ENCODE peak calls at places on chromosomes 2 and 18, in seven cellular contexts. C is stomach, K is A549, F is PC-9, N is right lobe of liver, V is DND-41, A is tibial artery. R is an unnamed sample.

GRCh38 chr18:61992285-61992684 is 99.5 kb upstream of the RNF152 start:
- DNase-seq in C (no peak), K (no peak), F (peak; percentile 3), N (no peak), V (no peak), A (no peak), R (no peak)

GRCh38 chr2:240974771-240975572 is 23.4 kb upstream of the SNED1 start:
- DNase-seq in C (no peak), K (no peak), F (no peak), N (no peak), V (no peak), A (no peak), R (no peak)

GRCh38 chr2:222864296-222864695 is 3.5 kb downstream of the ACSL3 start:
- DNase-seq in C (no peak), K (peak; percentile 43), F (peak; percentile 47), N (no peak), V (no peak), A (no peak), R (peak; percentile 32)

GRCh38 chr18:12750076-12750707 is 47.4 kb downstream of the PSMG2 start:
- DNase-seq in C (no peak), K (no peak), F (peak; percentile 37), N (no peak), V (peak; percentile 98), A (no peak), R (no peak)

GRCh38 chr18:79926715-79927596 is 24.5 kb downstream of the SLC66A2 start:
- DNase-seq in C (peak; percentile 18), K (no peak), F (no peak), N (no peak), V (no peak), A (peak; percentile 48), R (no peak)

GRCh38 chr18:30175621-30176225 is 866.8 kb downstream of the DSC3 start:
- DNase-seq in C (no peak), K (no peak), F (no peak), N (no peak), V (no peak), A (no peak), R (no peak)

GRCh38 chr2:160252278-160252887 is 52.3 kb upstream of the ITGB6 start:
- DNase-seq in C (no peak), K (peak; percentile 62), F (no peak), N (no peak), V (no peak), A (no peak), R (no peak)

GRCh38 chr18:77123313-77124231 is 9.0 kb downstream of the MBP start:
- DNase-seq in C (no peak), K (no peak), F (no peak), N (peak; percentile 40), V (no peak), A (no peak), R (no peak)

GRCh38 chr2:233204286-233204936 is 47.1 kb upstream of the ATG16L1 start:
- DNase-seq in C (no peak), K (no peak), F (no peak), N (no peak), V (no peak), A (no peak), R (no peak)

GRCh38 chr2:64730551-64731305 is 77.0 kb upstream of the SERTAD2 start:
- DNase-seq in C (peak; percentile 75), K (no peak), F (no peak), N (peak; percentile 94), V (peak; percentile 46), A (peak; percentile 85), R (peak; percentile 65)

GRCh38 chr2:218479595-218479994 is 60.7 kb downstream of the VIL1 start:
- DNase-seq in C (no peak), K (no peak), F (no peak), N (no peak), V (no peak), A (no peak), R (no peak)

GRCh38 chr2:46632349-46632748 is 153.0 kb downstream of the TMEM247 start:
- DNase-seq in C (no peak), K (peak; percentile 84), F (no peak), N (no peak), V (no peak), A (no peak), R (no peak)

GRCh38 chr18:79260023-79260422 is 135.7 kb upstream of the NFATC1 start:
- DNase-seq in C (no peak), K (no peak), F (no peak), N (no peak), V (no peak), A (no peak), R (no peak)

GRCh38 chr2:216878072-216878471 is 18.2 kb upstream of the TNP1 start:
- DNase-seq in C (no peak), K (no peak), F (no peak), N (no peak), V (no peak), A (no peak), R (no peak)

GRCh38 chr2:135557533-135557932 is 26.2 kb downstream of the R3HDM1 start:
- DNase-seq in C (no peak), K (no peak), F (no peak), N (no peak), V (no peak), A (no peak), R (no peak)

GRCh38 chr18:43587538-43588153 is 310.4 kb upstream of the SYT4 start:
- DNase-seq in C (no peak), K (peak; percentile 17), F (no peak), N (no peak), V (no peak), A (no peak), R (no peak)

GRCh38 chr2:105645031-105645940 is 99.4 kb upstream of the NCK2 start:
- DNase-seq in C (no peak), K (no peak), F (no peak), N (no peak), V (no peak), A (no peak), R (no peak)

GRCh38 chr2:238915196-238915595 is 67.3 kb downstream of the TWIST2 start:
- DNase-seq in C (no peak), K (no peak), F (no peak), N (no peak), V (no peak), A (no peak), R (no peak)

GRCh38 chr2:148298201-148298600 is 277.3 kb downstream of the MBD5 start:
- DNase-seq in C (no peak), K (no peak), F (no peak), N (no peak), V (no peak), A (no peak), R (no peak)

GRCh38 chr18:68676913-68677312 is 38.0 kb downstream of the TMX3 start:
- DNase-seq in C (no peak), K (no peak), F (no peak), N (no peak), V (no peak), A (no peak), R (no peak)

GRCh38 chr18:68219274-68219673 is 495.6 kb downstream of the TMX3 start:
- DNase-seq in C (no peak), K (no peak), F (no peak), N (no peak), V (no peak), A (no peak), R (no peak)

GRCh38 chr18:12027046-12027445 is 45.7 kb downstream of the IMPA2 start:
- DNase-seq in C (peak; percentile 55), K (no peak), F (no peak), N (peak; percentile 94), V (no peak), A (peak; percentile 61), R (no peak)

GRCh38 chr2:102592601-102593000 is 26.8 kb upstream of the SLC9A2 start:
- DNase-seq in C (peak; percentile 71), K (peak; percentile 6), F (peak; percentile 21), N (no peak), V (no peak), A (no peak), R (no peak)
- TF ChIP-seq CTCF in C (no peak), K (peak; percentile 39), F (peak; percentile 71), N (peak; percentile 27), V (peak; percentile 55), A (no peak), R (no peak)

DNA sequence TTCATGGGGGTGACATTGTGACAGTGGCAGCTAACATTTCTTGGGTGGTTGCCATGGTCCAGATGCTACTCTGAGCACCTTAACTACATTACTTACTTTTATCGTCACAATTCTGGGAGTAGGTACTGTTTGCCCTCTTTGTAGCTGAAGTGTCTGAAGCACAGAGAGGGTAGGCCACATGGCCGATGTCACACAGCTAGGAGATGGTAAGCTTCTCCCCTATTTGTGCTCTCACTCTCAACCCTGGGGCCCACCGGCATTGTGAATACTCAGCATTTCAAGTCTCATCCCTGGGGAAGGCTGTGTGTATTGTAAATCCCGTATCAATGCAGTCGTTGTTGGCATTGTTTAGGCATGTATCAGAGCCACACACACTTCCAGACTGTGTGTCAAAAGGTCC is 136.6 kb downstream of the ACOXL start:
- DNase-seq in C (no peak), K (no peak), F (no peak), N (no peak), V (no peak), A (no peak), R (no peak)
- H3K4me1 ChIP-seq in C (no peaks in the 10 kb centered on the region), K (no peaks in the 10 kb centered on the region), F (peaks cover 8% of the 10 kb centered on the region), N (no peaks in the 10 kb centered on the region), V (peaks cover 25% of the 10 kb centered on the region), A (no peaks in the 10 kb centered on the region), R (no peaks in the 10 kb centered on the region)

DNA sequence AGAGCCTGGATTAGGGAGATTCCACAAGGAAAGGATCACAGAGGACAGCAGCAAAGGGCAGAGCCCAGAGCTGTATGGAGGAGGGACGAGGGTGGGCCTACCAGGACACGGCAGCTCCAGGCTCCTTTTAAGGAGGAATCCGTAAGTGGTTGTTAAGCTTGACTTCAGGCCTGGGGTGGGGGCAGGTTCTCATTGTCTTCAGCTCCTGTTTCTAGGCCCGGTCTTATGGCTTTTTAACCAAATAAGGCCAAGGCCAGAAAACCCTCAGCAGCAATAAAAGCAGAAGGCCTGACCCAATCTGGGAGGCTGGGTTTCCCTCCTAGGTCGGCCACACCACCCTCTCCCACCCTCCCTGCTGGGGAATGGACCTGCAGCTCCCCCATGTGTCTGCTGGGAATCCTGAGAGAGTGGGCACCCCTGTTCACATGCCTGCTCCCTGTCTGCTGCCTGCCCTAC is 111.2 kb downstream of the PLB1 start:
- DNase-seq in C (no peak), K (peak; percentile 43), F (no peak), N (no peak), V (no peak), A (no peak), R (no peak)
- TF ChIP-seq CTCF in C (no peak), K (peak; percentile 31), F (no peak), N (no peak), V (peak; percentile 16), A (no peak), R (peak; percentile 5)

GRCh38 chr2:44778671-44779476 is 162.6 kb upstream of the SIX3 start:
- DNase-seq in C (no peak), K (no peak), F (no peak), N (no peak), V (no peak), A (no peak), R (no peak)

GRCh38 chr2:44778221-44778654 is 163.3 kb upstream of the SIX3 start:
- DNase-seq in C (no peak), K (no peak), F (no peak), N (no peak), V (no peak), A (no peak), R (peak; percentile 72)

GRCh38 chr2:44776924-44777480 is 164.5 kb upstream of the SIX3 start:
- DNase-seq in C (no peak), K (no peak), F (no peak), N (no peak), V (no peak), A (no peak), R (no peak)

GRCh38 chr2:44779793-44780192 is 161.7 kb upstream of the SIX3 start:
- DNase-seq in C (no peak), K (no peak), F (no peak), N (no peak), V (no peak), A (no peak), R (no peak)

GRCh38 chr2:44777542-44777941 is 164.0 kb upstream of the SIX3 start:
- DNase-seq in C (no peak), K (no peak), F (peak; percentile 12), N (no peak), V (no peak), A (no peak), R (no peak)
- H3K4me1 ChIP-seq in C (peaks cover 30% of the 10 kb centered on the region), K (no peaks in the 10 kb centered on the region), F (no peaks in the 10 kb centered on the region), N (no peaks in the 10 kb centered on the region), V (no peaks in the 10 kb centered on the region), A (no peaks in the 10 kb centered on the region), R (peaks cover 53% of the 10 kb centered on the region)

R was measured in BE2C.